ENCODE peak calls at places on chromosome 19, in eight cellular contexts. One of them, this sample, is unnamed.

GRCh38 chr19:50252111-50252886 is 48.9 kb downstream of the MYH14 start:
- DNase-seq in NCI-H2081: no peak
- DNase-seq in esophagus squamous epithelium: no peak
- DNase-seq in activated CD4-positive, alpha-beta T cell treated with anti-CD3 and anti-CD28 coated beads for 4 hours: peak; percentile 8
- DNase-seq in MM.1S: no peak
- DNase-seq in MCF 10A: no peak
- DNase-seq in epithelial cell of esophagus: no peak
- DNase-seq in activated T-cell treated with anti-CD3 and anti-CD28 coated beads for 1 hour: peak; percentile 7
- DNase-seq in this sample: no peak

GRCh38 chr19:2225415-2226050 is 10.6 kb downstream of the PLEKHJ1 start:
- DNase-seq in NCI-H2081: no peak
- DNase-seq in esophagus squamous epithelium: no peak
- DNase-seq in activated CD4-positive, alpha-beta T cell treated with anti-CD3 and anti-CD28 coated beads for 4 hours: no peak
- DNase-seq in MM.1S: no peak
- DNase-seq in MCF 10A: no peak
- DNase-seq in epithelial cell of esophagus: no peak
- DNase-seq in activated T-cell treated with anti-CD3 and anti-CD28 coated beads for 1 hour: no peak
- DNase-seq in this sample: no peak

GRCh38 chr19:9835507-9835949 is 410 bp downstream of the PIN1 start:
- DNase-seq in NCI-H2081: no peak
- DNase-seq in esophagus squamous epithelium: no peak
- DNase-seq in activated CD4-positive, alpha-beta T cell treated with anti-CD3 and anti-CD28 coated beads for 4 hours: peak; percentile 13
- DNase-seq in MM.1S: no peak
- DNase-seq in MCF 10A: no peak
- DNase-seq in epithelial cell of esophagus: no peak
- DNase-seq in activated T-cell treated with anti-CD3 and anti-CD28 coated beads for 1 hour: no peak
- DNase-seq in this sample: no peak

GRCh38 chr19:23771761-23772667 is 13.3 kb upstream of the ZNF681 start:
- DNase-seq in NCI-H2081: no peak
- DNase-seq in esophagus squamous epithelium: no peak
- DNase-seq in activated CD4-positive, alpha-beta T cell treated with anti-CD3 and anti-CD28 coated beads for 4 hours: no peak
- DNase-seq in MM.1S: no peak
- DNase-seq in MCF 10A: no peak
- DNase-seq in epithelial cell of esophagus: peak; percentile 58
- DNase-seq in activated T-cell treated with anti-CD3 and anti-CD28 coated beads for 1 hour: no peak
- DNase-seq in this sample: no peak

GRCh38 chr19:17794731-17795494 is at the start of gene B3GNT3:
- DNase-seq in NCI-H2081: peak; percentile 53
- DNase-seq in esophagus squamous epithelium: no peak
- DNase-seq in activated CD4-positive, alpha-beta T cell treated with anti-CD3 and anti-CD28 coated beads for 4 hours: peak; percentile 11
- DNase-seq in MM.1S: no peak
- DNase-seq in MCF 10A: peak; percentile 82
- DNase-seq in epithelial cell of esophagus: peak; percentile 70
- DNase-seq in activated T-cell treated with anti-CD3 and anti-CD28 coated beads for 1 hour: no peak
- DNase-seq in this sample: no peak

GRCh38 chr19:41263850-41264580 is at the start of gene HNRNPUL1:
- DNase-seq in NCI-H2081: peak; percentile 100
- DNase-seq in esophagus squamous epithelium: peak; percentile 100
- DNase-seq in activated CD4-positive, alpha-beta T cell treated with anti-CD3 and anti-CD28 coated beads for 4 hours: peak; percentile 98
- DNase-seq in MM.1S: peak; percentile 100
- DNase-seq in MCF 10A: peak; percentile 100
- DNase-seq in epithelial cell of esophagus: peak; percentile 100
- DNase-seq in activated T-cell treated with anti-CD3 and anti-CD28 coated beads for 1 hour: peak; percentile 99
- DNase-seq in this sample: peak; percentile 98

GRCh38 chr19:48510421-48511268 is 990 bp downstream of the LMTK3 start:
- DNase-seq in NCI-H2081: peak; percentile 64
- DNase-seq in esophagus squamous epithelium: no peak
- DNase-seq in activated CD4-positive, alpha-beta T cell treated with anti-CD3 and anti-CD28 coated beads for 4 hours: peak; percentile 76
- DNase-seq in MM.1S: peak; percentile 45
- DNase-seq in MCF 10A: peak; percentile 58
- DNase-seq in epithelial cell of esophagus: peak; percentile 58
- DNase-seq in activated T-cell treated with anti-CD3 and anti-CD28 coated beads for 1 hour: peak; percentile 69
- DNase-seq in this sample: no peak

GRCh38 chr19:35362261-35363000 is 4.2 kb downstream of the FFAR3 start:
- DNase-seq in NCI-H2081: no peak
- DNase-seq in esophagus squamous epithelium: no peak
- DNase-seq in activated CD4-positive, alpha-beta T cell treated with anti-CD3 and anti-CD28 coated beads for 4 hours: no peak
- DNase-seq in MM.1S: no peak
- DNase-seq in MCF 10A: no peak
- DNase-seq in epithelial cell of esophagus: no peak
- DNase-seq in activated T-cell treated with anti-CD3 and anti-CD28 coated beads for 1 hour: no peak
- DNase-seq in this sample: no peak

GRCh38 chr19:10193666-10194499 is 870 bp downstream of the DNMT1 start:
- DNase-seq in NCI-H2081: peak; percentile 40
- DNase-seq in esophagus squamous epithelium: no peak
- DNase-seq in activated CD4-positive, alpha-beta T cell treated with anti-CD3 and anti-CD28 coated beads for 4 hours: no peak
- DNase-seq in MM.1S: peak; percentile 16
- DNase-seq in MCF 10A: peak; percentile 47
- DNase-seq in epithelial cell of esophagus: peak; percentile 78
- DNase-seq in activated T-cell treated with anti-CD3 and anti-CD28 coated beads for 1 hour: peak; percentile 12
- DNase-seq in this sample: no peak

GRCh38 chr19:570315-570714 is 2.1 kb upstream of the BSG start:
- DNase-seq in NCI-H2081: no peak
- DNase-seq in esophagus squamous epithelium: no peak
- DNase-seq in activated CD4-positive, alpha-beta T cell treated with anti-CD3 and anti-CD28 coated beads for 4 hours: no peak
- DNase-seq in MM.1S: no peak
- DNase-seq in MCF 10A: no peak
- DNase-seq in epithelial cell of esophagus: no peak
- DNase-seq in activated T-cell treated with anti-CD3 and anti-CD28 coated beads for 1 hour: no peak
- DNase-seq in this sample: no peak

GRCh38 chr19:17216058-17216670 is 1.0 kb downstream of the USE1 start:
- DNase-seq in NCI-H2081: peak; percentile 19
- DNase-seq in esophagus squamous epithelium: no peak
- DNase-seq in activated CD4-positive, alpha-beta T cell treated with anti-CD3 and anti-CD28 coated beads for 4 hours: no peak
- DNase-seq in MM.1S: no peak
- DNase-seq in MCF 10A: no peak
- DNase-seq in epithelial cell of esophagus: no peak
- DNase-seq in activated T-cell treated with anti-CD3 and anti-CD28 coated beads for 1 hour: no peak
- DNase-seq in this sample: no peak

GRCh38 chr19:11179716-11180297 is 17.5 kb downstream of the KANK2 start:
- DNase-seq in NCI-H2081: no peak
- DNase-seq in esophagus squamous epithelium: no peak
- DNase-seq in activated CD4-positive, alpha-beta T cell treated with anti-CD3 and anti-CD28 coated beads for 4 hours: no peak
- DNase-seq in MM.1S: peak; percentile 74
- DNase-seq in MCF 10A: no peak
- DNase-seq in epithelial cell of esophagus: no peak
- DNase-seq in activated T-cell treated with anti-CD3 and anti-CD28 coated beads for 1 hour: no peak
- DNase-seq in this sample: no peak

GRCh38 chr19:38929929-38930775 is at the start of gene SARS2:
- DNase-seq in NCI-H2081: peak; percentile 94
- DNase-seq in esophagus squamous epithelium: peak; percentile 80
- DNase-seq in activated CD4-positive, alpha-beta T cell treated with anti-CD3 and anti-CD28 coated beads for 4 hours: peak; percentile 92
- DNase-seq in MM.1S: peak; percentile 95
- DNase-seq in MCF 10A: peak; percentile 93
- DNase-seq in epithelial cell of esophagus: peak; percentile 93
- DNase-seq in activated T-cell treated with anti-CD3 and anti-CD28 coated beads for 1 hour: peak; percentile 89
- DNase-seq in this sample: peak; percentile 64

GRCh38 chr19:10113592-10113963 is 2.1 kb downstream of the P2RY11 start:
- DNase-seq in NCI-H2081: no peak
- DNase-seq in esophagus squamous epithelium: no peak
- DNase-seq in activated CD4-positive, alpha-beta T cell treated with anti-CD3 and anti-CD28 coated beads for 4 hours: no peak
- DNase-seq in MM.1S: no peak
- DNase-seq in MCF 10A: peak; percentile 9
- DNase-seq in epithelial cell of esophagus: no peak
- DNase-seq in activated T-cell treated with anti-CD3 and anti-CD28 coated beads for 1 hour: no peak
- DNase-seq in this sample: no peak

GRCh38 chr19:50817941-50818858 is 5.4 kb downstream of the KLK1 start:
- DNase-seq in NCI-H2081: peak; percentile 70
- DNase-seq in esophagus squamous epithelium: no peak
- DNase-seq in activated CD4-positive, alpha-beta T cell treated with anti-CD3 and anti-CD28 coated beads for 4 hours: no peak
- DNase-seq in MM.1S: no peak
- DNase-seq in MCF 10A: peak; percentile 52
- DNase-seq in epithelial cell of esophagus: peak; percentile 22
- DNase-seq in activated T-cell treated with anti-CD3 and anti-CD28 coated beads for 1 hour: peak; percentile 28
- DNase-seq in this sample: no peak

GRCh38 chr19:1624458-1624857 is 19.2 kb upstream of the UQCR11 start:
- DNase-seq in NCI-H2081: peak; percentile 17
- DNase-seq in esophagus squamous epithelium: no peak
- DNase-seq in activated CD4-positive, alpha-beta T cell treated with anti-CD3 and anti-CD28 coated beads for 4 hours: peak; percentile 36
- DNase-seq in MM.1S: peak; percentile 21
- DNase-seq in MCF 10A: peak; percentile 35
- DNase-seq in epithelial cell of esophagus: peak; percentile 58
- DNase-seq in activated T-cell treated with anti-CD3 and anti-CD28 coated beads for 1 hour: peak; percentile 36
- DNase-seq in this sample: no peak

GRCh38 chr19:10431254-10431942 is 11.1 kb downstream of the PDE4A start:
- DNase-seq in NCI-H2081: no peak
- DNase-seq in esophagus squamous epithelium: no peak
- DNase-seq in activated CD4-positive, alpha-beta T cell treated with anti-CD3 and anti-CD28 coated beads for 4 hours: peak; percentile 37
- DNase-seq in MM.1S: no peak
- DNase-seq in MCF 10A: no peak
- DNase-seq in epithelial cell of esophagus: no peak
- DNase-seq in activated T-cell treated with anti-CD3 and anti-CD28 coated beads for 1 hour: no peak
- DNase-seq in this sample: no peak

GRCh38 chr19:4866595-4867424 is 657 bp downstream of the PLIN3 start:
- DNase-seq in NCI-H2081: no peak
- DNase-seq in esophagus squamous epithelium: no peak
- DNase-seq in activated CD4-positive, alpha-beta T cell treated with anti-CD3 and anti-CD28 coated beads for 4 hours: peak; percentile 64
- DNase-seq in MM.1S: no peak
- DNase-seq in MCF 10A: peak; percentile 55
- DNase-seq in epithelial cell of esophagus: peak; percentile 47
- DNase-seq in activated T-cell treated with anti-CD3 and anti-CD28 coated beads for 1 hour: peak; percentile 30
- DNase-seq in this sample: no peak

GRCh38 chr19:51809787-51810186 is 14.8 kb downstream of the FPR3 start:
- DNase-seq in NCI-H2081: no peak
- DNase-seq in esophagus squamous epithelium: no peak
- DNase-seq in activated CD4-positive, alpha-beta T cell treated with anti-CD3 and anti-CD28 coated beads for 4 hours: no peak
- DNase-seq in MM.1S: no peak
- DNase-seq in MCF 10A: peak; percentile 63
- DNase-seq in epithelial cell of esophagus: no peak
- DNase-seq in activated T-cell treated with anti-CD3 and anti-CD28 coated beads for 1 hour: no peak
- DNase-seq in this sample: no peak

GRCh38 chr19:13132471-13133166 is 14.6 kb downstream of the NACC1 start:
- DNase-seq in NCI-H2081: no peak
- DNase-seq in esophagus squamous epithelium: no peak
- DNase-seq in activated CD4-positive, alpha-beta T cell treated with anti-CD3 and anti-CD28 coated beads for 4 hours: peak; percentile 64
- DNase-seq in MM.1S: no peak
- DNase-seq in MCF 10A: no peak
- DNase-seq in epithelial cell of esophagus: no peak
- DNase-seq in activated T-cell treated with anti-CD3 and anti-CD28 coated beads for 1 hour: peak; percentile 36
- DNase-seq in this sample: no peak

GRCh38 chr19:48997972-48998371 is 4.3 kb downstream of the RUVBL2 start:
- DNase-seq in NCI-H2081: peak; percentile 23
- DNase-seq in esophagus squamous epithelium: no peak
- DNase-seq in activated CD4-positive, alpha-beta T cell treated with anti-CD3 and anti-CD28 coated beads for 4 hours: peak; percentile 26
- DNase-seq in MM.1S: peak; percentile 52
- DNase-seq in MCF 10A: peak; percentile 64
- DNase-seq in epithelial cell of esophagus: peak; percentile 68
- DNase-seq in activated T-cell treated with anti-CD3 and anti-CD28 coated beads for 1 hour: peak; percentile 36
- DNase-seq in this sample: no peak

GRCh38 chr19:34350161-34350561 is 14.8 kb upstream of the GPI start:
- DNase-seq in NCI-H2081: no peak
- DNase-seq in esophagus squamous epithelium: no peak
- DNase-seq in activated CD4-positive, alpha-beta T cell treated with anti-CD3 and anti-CD28 coated beads for 4 hours: peak; percentile 70
- DNase-seq in MM.1S: no peak
- DNase-seq in MCF 10A: no peak
- DNase-seq in epithelial cell of esophagus: no peak
- DNase-seq in activated T-cell treated with anti-CD3 and anti-CD28 coated beads for 1 hour: peak; percentile 40
- DNase-seq in this sample: no peak

GRCh38 chr19:38945562-38946228 is 15.0 kb downstream of the MRPS12 start:
- DNase-seq in NCI-H2081: no peak
- DNase-seq in esophagus squamous epithelium: no peak
- DNase-seq in activated CD4-positive, alpha-beta T cell treated with anti-CD3 and anti-CD28 coated beads for 4 hours: no peak
- DNase-seq in MM.1S: no peak
- DNase-seq in MCF 10A: no peak
- DNase-seq in epithelial cell of esophagus: no peak
- DNase-seq in activated T-cell treated with anti-CD3 and anti-CD28 coated beads for 1 hour: no peak
- DNase-seq in this sample: no peak

GRCh38 chr19:42601811-42602443 is 7.2 kb upstream of the CEACAM8 start:
- DNase-seq in NCI-H2081: no peak
- DNase-seq in esophagus squamous epithelium: no peak
- DNase-seq in activated CD4-positive, alpha-beta T cell treated with anti-CD3 and anti-CD28 coated beads for 4 hours: no peak
- DNase-seq in MM.1S: peak; percentile 21
- DNase-seq in MCF 10A: peak; percentile 60
- DNase-seq in epithelial cell of esophagus: peak; percentile 63
- DNase-seq in activated T-cell treated with anti-CD3 and anti-CD28 coated beads for 1 hour: no peak
- DNase-seq in this sample: no peak

GRCh38 chr19:22617614-22618325 is 16.4 kb upstream of the ZNF492 start:
- DNase-seq in NCI-H2081: no peak
- DNase-seq in esophagus squamous epithelium: no peak
- DNase-seq in activated CD4-positive, alpha-beta T cell treated with anti-CD3 and anti-CD28 coated beads for 4 hours: no peak
- DNase-seq in MM.1S: no peak
- DNase-seq in MCF 10A: no peak
- DNase-seq in epithelial cell of esophagus: no peak
- DNase-seq in activated T-cell treated with anti-CD3 and anti-CD28 coated beads for 1 hour: no peak
- DNase-seq in this sample: no peak

GRCh38 chr19:56217039-56217949 is 15.2 kb downstream of the ZSCAN5C start:
- DNase-seq in NCI-H2081: peak; percentile 74
- DNase-seq in esophagus squamous epithelium: no peak
- DNase-seq in activated CD4-positive, alpha-beta T cell treated with anti-CD3 and anti-CD28 coated beads for 4 hours: no peak
- DNase-seq in MM.1S: no peak
- DNase-seq in MCF 10A: no peak
- DNase-seq in epithelial cell of esophagus: peak; percentile 93
- DNase-seq in activated T-cell treated with anti-CD3 and anti-CD28 coated beads for 1 hour: no peak
- DNase-seq in this sample: no peak

GRCh38 chr19:21848706-21849105 is 12.7 kb upstream of the ZNF43 start:
- DNase-seq in NCI-H2081: no peak
- DNase-seq in esophagus squamous epithelium: no peak
- DNase-seq in activated CD4-positive, alpha-beta T cell treated with anti-CD3 and anti-CD28 coated beads for 4 hours: no peak
- DNase-seq in MM.1S: no peak
- DNase-seq in MCF 10A: no peak
- DNase-seq in epithelial cell of esophagus: peak; percentile 85
- DNase-seq in activated T-cell treated with anti-CD3 and anti-CD28 coated beads for 1 hour: no peak
- DNase-seq in this sample: no peak

GRCh38 chr19:48992571-48993174 is 436 bp downstream of the GYS1 start:
- DNase-seq in NCI-H2081: no peak
- DNase-seq in esophagus squamous epithelium: no peak
- DNase-seq in activated CD4-positive, alpha-beta T cell treated with anti-CD3 and anti-CD28 coated beads for 4 hours: no peak
- DNase-seq in MM.1S: no peak
- DNase-seq in MCF 10A: no peak
- DNase-seq in epithelial cell of esophagus: peak; percentile 26
- DNase-seq in activated T-cell treated with anti-CD3 and anti-CD28 coated beads for 1 hour: peak; percentile 10
- DNase-seq in this sample: no peak

GRCh38 chr19:21410166-21410565 is 13.2 kb downstream of the ZNF493 start:
- DNase-seq in NCI-H2081: no peak
- DNase-seq in esophagus squamous epithelium: no peak
- DNase-seq in activated CD4-positive, alpha-beta T cell treated with anti-CD3 and anti-CD28 coated beads for 4 hours: no peak
- DNase-seq in MM.1S: no peak
- DNase-seq in MCF 10A: no peak
- DNase-seq in epithelial cell of esophagus: no peak
- DNase-seq in activated T-cell treated with anti-CD3 and anti-CD28 coated beads for 1 hour: no peak
- DNase-seq in this sample: no peak

GRCh38 chr19:6271721-6272410 is 7.9 kb downstream of the MLLT1 start:
- DNase-seq in NCI-H2081: peak; percentile 71
- DNase-seq in esophagus squamous epithelium: no peak
- DNase-seq in activated CD4-positive, alpha-beta T cell treated with anti-CD3 and anti-CD28 coated beads for 4 hours: no peak
- DNase-seq in MM.1S: no peak
- DNase-seq in MCF 10A: no peak
- DNase-seq in epithelial cell of esophagus: peak; percentile 31
- DNase-seq in activated T-cell treated with anti-CD3 and anti-CD28 coated beads for 1 hour: no peak
- DNase-seq in this sample: no peak

GRCh38 chr19:39197808-39198207 is 1.0 kb downstream of the NCCRP1 start:
- DNase-seq in NCI-H2081: no peak
- DNase-seq in esophagus squamous epithelium: no peak
- DNase-seq in activated CD4-positive, alpha-beta T cell treated with anti-CD3 and anti-CD28 coated beads for 4 hours: no peak
- DNase-seq in MM.1S: no peak
- DNase-seq in MCF 10A: peak; percentile 30
- DNase-seq in epithelial cell of esophagus: peak; percentile 38
- DNase-seq in activated T-cell treated with anti-CD3 and anti-CD28 coated beads for 1 hour: no peak
- DNase-seq in this sample: no peak

GRCh38 chr19:45322744-45323281 is at the start of gene CKM:
- DNase-seq in NCI-H2081: no peak
- DNase-seq in esophagus squamous epithelium: no peak
- DNase-seq in activated CD4-positive, alpha-beta T cell treated with anti-CD3 and anti-CD28 coated beads for 4 hours: no peak
- DNase-seq in MM.1S: no peak
- DNase-seq in MCF 10A: no peak
- DNase-seq in epithelial cell of esophagus: no peak
- DNase-seq in activated T-cell treated with anti-CD3 and anti-CD28 coated beads for 1 hour: no peak
- DNase-seq in this sample: no peak

GRCh38 chr19:14536926-14537692 is 7.7 kb downstream of the TECR start:
- DNase-seq in NCI-H2081: no peak
- DNase-seq in esophagus squamous epithelium: no peak
- DNase-seq in activated CD4-positive, alpha-beta T cell treated with anti-CD3 and anti-CD28 coated beads for 4 hours: peak; percentile 31
- DNase-seq in MM.1S: no peak
- DNase-seq in MCF 10A: peak; percentile 93
- DNase-seq in epithelial cell of esophagus: peak; percentile 97
- DNase-seq in activated T-cell treated with anti-CD3 and anti-CD28 coated beads for 1 hour: no peak
- DNase-seq in this sample: no peak